ENCODE peak calls at places on chromosomes 13 and 19, in ten cellular contexts. R is CD4-positive, alpha-beta T cell; B is naive thymus-derived CD4-positive, alpha-beta T cell; H is NCI-H1694 treated with DMSO at 0.1 percent for 48 hours; K is left colon; N is NCI-H748 treated with DMSO at 0.1 percent for 48 hours; T is T-helper 9 cell; M is AML-193; L is stimulated activated CD4-positive, alpha-beta T cell treated with anti-CD3 and anti-CD28 coated beads, Interleukin-2, amount 100 ng/mL, for 24 hours; O is progenitor cell of endocrine pancreas. P is an unnamed sample.

GRCh38 chr19:8259142-8259921 is 48.8 kb downstream of the CD320 start:
- DNase-seq in L (no peak), N (no peak), K (no peak), R (no peak), O (no peak), H (no peak), M (no peak), B (no peak), T (no peak), P (no peak)

GRCh38 chr19:5309438-5310204 is 31.0 kb downstream of the PTPRS start:
- DNase-seq in L (no peak), O (no peak), T (no peak), K (no peak), B (no peak), R (no peak), H (no peak), M (no peak), N (no peak), P (no peak)

GRCh38 chr13:113151745-113152707 is 6.4 kb upstream of the PROZ start:
- DNase-seq in K (no peak), L (no peak), O (no peak), R (no peak), T (no peak), M (no peak), H (no peak), B (no peak), N (no peak), P (no peak)

GRCh38 chr19:2356036-2356646 is 3.9 kb upstream of the TMPRSS9 start:
- DNase-seq in O (no peak), T (no peak), M (no peak), H (no peak), K (no peak), R (no peak), B (no peak), N (no peak), L (no peak), P (no peak)

GRCh38 chr13:41497436-41497835 is 40.1 kb downstream of the RGCC start:
- DNase-seq in N (no peak), R (no peak), B (no peak), M (no peak), H (no peak), T (no peak), K (no peak), L (no peak), O (no peak), P (no peak)

GRCh38 chr19:4181053-4181508 is 1.3 kb downstream of the SIRT6 start:
- DNase-seq in B (no peak), N (no peak), O (no peak), M (no peak), K (peak), T (no peak), L (no peak), H (no peak), R (no peak), P (no peak)

GRCh38 chr19:58170860-58171259 is 12.0 kb upstream of the ZNF274 start:
- DNase-seq in T (no peak), M (no peak), N (no peak), R (no peak), B (no peak), L (no peak), H (no peak), O (no peak), K (no peak), P (no peak)

GRCh38 chr13:113121183-113121927 is 1.2 kb upstream of the F10 start:
- DNase-seq in B (no peak), N (no peak), T (no peak), H (no peak), O (no peak), K (no peak), R (no peak), L (no peak), M (no peak), P (no peak)

GRCh38 chr13:95275322-95276118 is 25.7 kb downstream of the ABCC4 start:
- DNase-seq in R (no peak), B (no peak), M (no peak), K (no peak), T (no peak), N (peak), O (no peak), H (no peak), L (no peak), P (no peak)

GRCh38 chr13:55214851-55215345 is 1925.8 kb upstream of the PRR20A start:
- DNase-seq in T (no peak), M (no peak), B (no peak), L (no peak), O (no peak), K (no peak), R (no peak), N (no peak), H (no peak), P (no peak)

GRCh38 chr13:109788372-109789195 is 2.2 kb upstream of the IRS2 start:
- DNase-seq in T (no peak), O (no peak), R (no peak), B (peak), M (no peak), H (no peak), L (no peak), N (no peak), K (no peak), P (no peak)

GRCh38 chr13:24905242-24905641 is 141.3 kb downstream of the RNF17 start:
- DNase-seq in K (no peak), O (no peak), T (no peak), M (no peak), L (no peak), R (no peak), B (no peak), N (no peak), H (no peak), P (no peak)

GRCh38 chr13:40181203-40181845 is 485.1 kb downstream of the FOXO1 start:
- DNase-seq in N (no peak), L (no peak), O (no peak), H (no peak), M (no peak), K (no peak), B (no peak), R (no peak), T (no peak), P (no peak)

GRCh38 chr13:112525306-112525945 is 62.5 kb downstream of the TUBGCP3 start:
- DNase-seq in B (no peak), M (no peak), R (no peak), L (no peak), N (no peak), K (no peak), O (no peak), T (no peak), H (no peak), P (peak)

GRCh38 chr13:20788312-20788711 is 14.6 kb upstream of the EEF1AKMT1 start:
- DNase-seq in K (no peak), H (no peak), N (no peak), O (no peak), R (no peak), B (no peak), L (no peak), M (no peak), T (no peak), P (no peak)

GRCh38 chr19:45667620-45668341 is at the start of gene GIPR:
- DNase-seq in B (peak), O (peak), L (peak), R (peak), M (peak), H (peak), K (peak), T (peak), N (peak), P (no peak)